ENCODE peak calls at places on chromosomes 4 and X, in nine cellular contexts. One of them, this sample, is unnamed.

GRCh38 chr4:26069218-26069617 is 155.2 kb downstream of the SMIM20 start:
- DNase-seq in fibroblast of pulmonary artery: peak
- DNase-seq in tibial nerve: no peak
- DNase-seq in esophagus squamous epithelium: no peak
- DNase-seq in small intestine: peak
- DNase-seq in transverse colon: no peak
- DNase-seq in body of pancreas: no peak
- DNase-seq in HCT116: no peak
- DNase-seq in skeletal muscle cell: no peak
- DNase-seq in this sample: no peak

GRCh38 chrX:153572601-153573000 is 26.3 kb downstream of the CCNQ start:
- DNase-seq in fibroblast of pulmonary artery: no peak
- DNase-seq in tibial nerve: no peak
- DNase-seq in esophagus squamous epithelium: no peak
- DNase-seq in small intestine: no peak
- DNase-seq in transverse colon: no peak
- DNase-seq in body of pancreas: no peak
- DNase-seq in HCT116: no peak
- DNase-seq in skeletal muscle cell: no peak
- DNase-seq in this sample: no peak

GRCh38 chrX:47316276-47317025 is 53.9 kb upstream of the ZNF157 start:
- DNase-seq in fibroblast of pulmonary artery: peak
- DNase-seq in tibial nerve: no peak
- DNase-seq in esophagus squamous epithelium: no peak
- DNase-seq in small intestine: no peak
- DNase-seq in transverse colon: no peak
- DNase-seq in body of pancreas: peak
- DNase-seq in HCT116: no peak
- DNase-seq in skeletal muscle cell: no peak
- DNase-seq in this sample: no peak

GRCh38 chr4:29983890-29984289 is 736.3 kb upstream of the PCDH7 start:
- DNase-seq in fibroblast of pulmonary artery: no peak
- DNase-seq in tibial nerve: no peak
- DNase-seq in esophagus squamous epithelium: no peak
- DNase-seq in small intestine: no peak
- DNase-seq in transverse colon: no peak
- DNase-seq in body of pancreas: no peak
- DNase-seq in HCT116: no peak
- DNase-seq in skeletal muscle cell: no peak
- DNase-seq in this sample: no peak

GRCh38 chr4:38319456-38320348 is 344.3 kb upstream of the KLF3 start:
- DNase-seq in fibroblast of pulmonary artery: peak
- DNase-seq in tibial nerve: peak
- DNase-seq in esophagus squamous epithelium: peak
- DNase-seq in small intestine: peak
- DNase-seq in transverse colon: peak
- DNase-seq in body of pancreas: peak
- DNase-seq in HCT116: no peak
- DNase-seq in skeletal muscle cell: peak
- DNase-seq in this sample: peak

GRCh38 chrX:118228041-118228440 is 111.4 kb upstream of the KLHL13 start:
- DNase-seq in fibroblast of pulmonary artery: peak
- DNase-seq in tibial nerve: no peak
- DNase-seq in esophagus squamous epithelium: no peak
- DNase-seq in small intestine: no peak
- DNase-seq in transverse colon: no peak
- DNase-seq in body of pancreas: no peak
- DNase-seq in HCT116: no peak
- DNase-seq in skeletal muscle cell: no peak
- DNase-seq in this sample: no peak

GRCh38 chr4:139300431-139301142 is 718 bp upstream of the NAA15 start:
- DNase-seq in fibroblast of pulmonary artery: peak
- DNase-seq in tibial nerve: no peak
- DNase-seq in esophagus squamous epithelium: no peak
- DNase-seq in small intestine: peak
- DNase-seq in transverse colon: peak
- DNase-seq in body of pancreas: peak
- DNase-seq in HCT116: no peak
- DNase-seq in skeletal muscle cell: peak
- DNase-seq in this sample: no peak

GRCh38 chr4:90542216-90542615 is 415.0 kb downstream of the CCSER1 start:
- DNase-seq in fibroblast of pulmonary artery: no peak
- DNase-seq in tibial nerve: no peak
- DNase-seq in esophagus squamous epithelium: no peak
- DNase-seq in small intestine: no peak
- DNase-seq in transverse colon: no peak
- DNase-seq in body of pancreas: no peak
- DNase-seq in HCT116: no peak
- DNase-seq in skeletal muscle cell: no peak
- DNase-seq in this sample: no peak

GRCh38 chr4:114558446-114559020 is 40.1 kb upstream of the UGT8 start:
- DNase-seq in fibroblast of pulmonary artery: no peak
- DNase-seq in tibial nerve: no peak
- DNase-seq in esophagus squamous epithelium: no peak
- DNase-seq in small intestine: no peak
- DNase-seq in transverse colon: no peak
- DNase-seq in body of pancreas: no peak
- DNase-seq in HCT116: peak
- DNase-seq in skeletal muscle cell: no peak
- DNase-seq in this sample: no peak

GRCh38 chr4:161926033-161926828 is 237.6 kb downstream of the FSTL5 start:
- DNase-seq in fibroblast of pulmonary artery: no peak
- DNase-seq in tibial nerve: no peak
- DNase-seq in esophagus squamous epithelium: no peak
- DNase-seq in small intestine: no peak
- DNase-seq in transverse colon: no peak
- DNase-seq in body of pancreas: no peak
- DNase-seq in HCT116: no peak
- DNase-seq in skeletal muscle cell: no peak
- DNase-seq in this sample: no peak

GRCh38 chr4:144611850-144612249 is 34.1 kb upstream of the HHIP start:
- DNase-seq in fibroblast of pulmonary artery: peak
- DNase-seq in tibial nerve: no peak
- DNase-seq in esophagus squamous epithelium: no peak
- DNase-seq in small intestine: no peak
- DNase-seq in transverse colon: peak
- DNase-seq in body of pancreas: peak
- DNase-seq in HCT116: peak
- DNase-seq in skeletal muscle cell: no peak
- DNase-seq in this sample: no peak

GRCh38 chr4:37244583-37245390 is at the start of gene NWD2:
- DNase-seq in fibroblast of pulmonary artery: peak
- DNase-seq in tibial nerve: no peak
- DNase-seq in esophagus squamous epithelium: no peak
- DNase-seq in small intestine: no peak
- DNase-seq in transverse colon: peak
- DNase-seq in body of pancreas: no peak
- DNase-seq in HCT116: no peak
- DNase-seq in skeletal muscle cell: no peak
- DNase-seq in this sample: no peak

GRCh38 chrX:86507337-86507736 is 359.1 kb downstream of the DACH2 start:
- DNase-seq in fibroblast of pulmonary artery: no peak
- DNase-seq in tibial nerve: no peak
- DNase-seq in esophagus squamous epithelium: no peak
- DNase-seq in small intestine: no peak
- DNase-seq in transverse colon: no peak
- DNase-seq in body of pancreas: no peak
- DNase-seq in HCT116: no peak
- DNase-seq in skeletal muscle cell: no peak
- DNase-seq in this sample: no peak

DNA sequence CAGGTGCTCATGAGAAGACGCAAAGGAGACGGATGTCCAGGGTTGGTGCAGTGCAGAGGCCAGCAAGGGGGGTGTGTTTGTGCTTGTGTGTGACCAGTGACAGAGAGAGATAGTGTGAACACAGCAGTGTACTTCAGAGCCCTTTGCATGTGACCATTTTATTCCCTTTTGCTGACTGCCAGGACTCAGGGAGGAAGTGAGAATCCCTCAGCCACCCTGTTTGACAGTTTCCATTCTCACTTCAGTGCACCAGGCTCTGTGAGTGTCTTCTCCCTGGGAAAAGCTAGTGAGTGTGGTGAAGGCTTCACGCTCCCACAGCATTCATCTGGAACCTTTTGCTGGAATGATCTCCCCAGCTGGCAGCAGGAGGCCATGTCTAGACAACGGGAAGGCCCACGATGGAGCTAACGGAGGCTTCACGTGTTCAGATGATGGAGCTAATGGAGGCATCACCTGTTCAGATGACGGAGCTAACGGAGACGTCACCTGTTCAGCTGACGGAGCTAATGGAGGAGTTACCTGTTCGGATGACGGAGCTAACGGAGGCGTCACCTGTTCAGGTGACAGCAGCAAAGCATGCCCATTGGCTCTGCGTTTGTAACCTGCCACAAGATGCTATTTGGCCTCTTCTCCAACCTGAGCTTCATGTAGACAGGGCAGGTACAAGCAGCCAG is 195.4 kb downstream of the AFAP1 start:
- DNase-seq in fibroblast of pulmonary artery: no peak
- DNase-seq in tibial nerve: no peak
- DNase-seq in esophagus squamous epithelium: no peak
- DNase-seq in small intestine: no peak
- DNase-seq in transverse colon: no peak
- DNase-seq in body of pancreas: no peak
- DNase-seq in HCT116: no peak
- DNase-seq in skeletal muscle cell: no peak
- DNase-seq in this sample: peak
- H3K4me3 ChIP-seq in fibroblast of pulmonary artery: no peak
- H3K4me3 ChIP-seq in tibial nerve: no peak
- H3K4me3 ChIP-seq in esophagus squamous epithelium: no peak
- H3K4me3 ChIP-seq in small intestine: no peak
- H3K4me3 ChIP-seq in transverse colon: no peak
- H3K4me3 ChIP-seq in body of pancreas: no peak
- H3K4me3 ChIP-seq in HCT116: no peak
- H3K4me3 ChIP-seq in skeletal muscle cell: no peak
- H3K4me3 ChIP-seq in this sample: no peak

DNA sequence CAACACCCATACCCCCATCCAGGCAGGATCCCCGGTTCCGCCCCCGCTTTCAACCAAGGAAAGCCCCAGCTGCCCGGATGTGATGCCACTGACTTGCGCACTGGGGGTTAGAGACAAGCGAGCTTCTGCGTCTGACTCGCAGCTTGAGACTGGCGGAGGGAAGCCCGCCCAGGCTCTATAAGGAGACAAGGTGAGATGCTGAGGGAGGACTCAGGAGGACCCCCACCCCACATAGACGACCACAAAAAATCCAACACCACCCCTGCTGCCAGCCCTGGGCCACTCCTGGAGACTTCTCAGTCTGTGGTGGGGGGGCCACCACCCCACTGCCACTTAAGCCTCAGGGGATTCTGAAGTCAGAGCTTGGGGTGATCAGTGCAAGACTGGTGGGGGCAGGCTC is at the start of gene MAGEA4:
- DNase-seq in fibroblast of pulmonary artery: no peak
- DNase-seq in tibial nerve: no peak
- DNase-seq in esophagus squamous epithelium: no peak
- DNase-seq in small intestine: no peak
- DNase-seq in transverse colon: no peak
- DNase-seq in body of pancreas: no peak
- DNase-seq in HCT116: no peak
- DNase-seq in skeletal muscle cell: no peak
- DNase-seq in this sample: no peak
- H3K4me3 ChIP-seq in fibroblast of pulmonary artery: no peak
- H3K4me3 ChIP-seq in tibial nerve: no peak
- H3K4me3 ChIP-seq in esophagus squamous epithelium: no peak
- H3K4me3 ChIP-seq in small intestine: no peak
- H3K4me3 ChIP-seq in transverse colon: no peak
- H3K4me3 ChIP-seq in body of pancreas: no peak
- H3K4me3 ChIP-seq in HCT116: no peak
- H3K4me3 ChIP-seq in skeletal muscle cell: no peak
- H3K4me3 ChIP-seq in this sample: no peak

GRCh38 chr4:11480683-11481082 is 52.0 kb upstream of the HS3ST1 start:
- DNase-seq in fibroblast of pulmonary artery: peak
- DNase-seq in tibial nerve: peak
- DNase-seq in esophagus squamous epithelium: no peak
- DNase-seq in small intestine: no peak
- DNase-seq in transverse colon: no peak
- DNase-seq in body of pancreas: no peak
- DNase-seq in HCT116: no peak
- DNase-seq in skeletal muscle cell: no peak
- DNase-seq in this sample: no peak
- H3K4me3 ChIP-seq in fibroblast of pulmonary artery: no peak
- H3K4me3 ChIP-seq in tibial nerve: no peak
- H3K4me3 ChIP-seq in esophagus squamous epithelium: no peak
- H3K4me3 ChIP-seq in small intestine: no peak
- H3K4me3 ChIP-seq in transverse colon: no peak
- H3K4me3 ChIP-seq in body of pancreas: no peak
- H3K4me3 ChIP-seq in HCT116: no peak
- H3K4me3 ChIP-seq in skeletal muscle cell: no peak
- H3K4me3 ChIP-seq in this sample: no peak

DNA sequence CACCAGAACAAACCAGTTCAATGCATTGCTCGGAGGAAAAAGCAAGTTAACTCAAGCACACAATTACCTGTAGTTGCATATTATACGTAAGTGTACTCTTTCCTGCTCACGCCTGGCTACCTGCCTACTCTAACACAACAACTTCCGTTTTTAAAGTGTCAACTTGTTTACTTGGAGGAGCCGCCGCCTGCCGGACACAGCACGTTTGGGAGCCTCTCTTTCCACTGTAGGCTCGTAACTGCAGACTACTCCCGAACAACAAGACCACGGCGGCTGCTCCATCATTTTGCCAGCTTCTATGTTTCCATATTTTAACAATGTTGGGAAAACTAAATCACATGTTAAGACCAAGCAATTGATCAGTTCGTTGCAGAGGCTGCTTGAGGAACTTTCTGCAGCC is 882 bp downstream of the MTNR1A start:
- DNase-seq in fibroblast of pulmonary artery: peak
- DNase-seq in tibial nerve: no peak
- DNase-seq in esophagus squamous epithelium: no peak
- DNase-seq in small intestine: peak
- DNase-seq in transverse colon: peak
- DNase-seq in body of pancreas: peak
- DNase-seq in HCT116: peak
- DNase-seq in skeletal muscle cell: no peak
- DNase-seq in this sample: no peak
- H3K4me3 ChIP-seq in fibroblast of pulmonary artery: peak
- H3K4me3 ChIP-seq in tibial nerve: peak
- H3K4me3 ChIP-seq in esophagus squamous epithelium: peak
- H3K4me3 ChIP-seq in small intestine: no peak
- H3K4me3 ChIP-seq in transverse colon: peak
- H3K4me3 ChIP-seq in body of pancreas: no peak
- H3K4me3 ChIP-seq in HCT116: peak
- H3K4me3 ChIP-seq in skeletal muscle cell: peak
- H3K4me3 ChIP-seq in this sample: no peak

This sample was measured in psoas muscle.